ENCODE peak calls at places on chromosomes 5 and 9, in six cellular contexts. B is A549, J is HepG2, W is endothelial cell of umbilical vein, E is GM12878, G is K562. T is an unnamed sample.

GRCh38 chr9:72213906-72214305 is 64.7 kb downstream of the GDA start:
- DNase-seq in B (no peak), J (peak), W (no peak), E (no peak), G (no peak), T (no peak)

GRCh38 chr5:80125962-80126480 is 90.9 kb downstream of the THBS4 start:
- DNase-seq in B (no peak), J (no peak), W (no peak), E (peak), G (no peak), T (peak)

GRCh38 chr5:78647838-78648358 is 674 bp downstream of the LHFPL2 start:
- DNase-seq in B (peak), J (no peak), W (peak), E (no peak), G (no peak), T (no peak)

GRCh38 chr5:4275232-4275631 is 679.6 kb downstream of the IRX1 start:
- DNase-seq in B (no peak), J (no peak), W (no peak), E (no peak), G (no peak), T (no peak)

GRCh38 chr5:68845121-68845520 is 248.7 kb upstream of the SLC30A5 start:
- DNase-seq in B (no peak), J (no peak), W (no peak), E (no peak), G (no peak), T (no peak)

GRCh38 chr9:19232830-19233194 is 2.3 kb downstream of the DENND4C start:
- DNase-seq in B (no peak), J (no peak), W (peak), E (peak), G (no peak), T (peak)

GRCh38 chr5:111960466-111961215 is 203.6 kb upstream of the NREP start:
- DNase-seq in B (no peak), J (no peak), W (no peak), E (no peak), G (no peak), T (no peak)

GRCh38 chr9:83167126-83167525 is 104.2 kb upstream of the RASEF start:
- DNase-seq in B (no peak), J (no peak), W (no peak), E (no peak), G (no peak), T (no peak)

GRCh38 chr9:110452227-110452801 is 114.7 kb upstream of the TXNDC8 start:
- DNase-seq in B (no peak), J (no peak), W (peak), E (no peak), G (no peak), T (peak)

GRCh38 chr5:88675758-88676636 is 207.0 kb downstream of the MEF2C start:
- DNase-seq in B (peak), J (no peak), W (no peak), E (no peak), G (no peak), T (peak)

GRCh38 chr9:127013597-127013996 is 99.0 kb downstream of the RALGPS1 start:
- DNase-seq in B (no peak), J (no peak), W (no peak), E (no peak), G (no peak), T (no peak)

GRCh38 chr9:134152022-134152448 is 12.3 kb downstream of the RNU6ATAC start:
- DNase-seq in B (no peak), J (no peak), W (no peak), E (no peak), G (peak), T (no peak)

GRCh38 chr5:130337179-130337888 is 433.1 kb downstream of the CHSY3 start:
- DNase-seq in B (peak), J (no peak), W (peak), E (no peak), G (no peak), T (no peak)
- TF ChIP-seq MYC in B (no peak), J (no peak), W (no peak), E (no peak), G (no peak), T (no peak)

GRCh38 chr9:10613413-10613812 is 611 bp upstream of the PTPRD start:
- DNase-seq in B (no peak), J (no peak), W (no peak), E (no peak), G (no peak), T (no peak)
- H3K4me3 ChIP-seq in B (peak), J (no peak), W (no peak), E (no peak), G (no peak), T (no peak)

GRCh38 chr5:126512451-126512850 is 82.6 kb downstream of the ALDH7A1 start:
- DNase-seq in B (no peak), J (no peak), W (no peak), E (no peak), G (no peak), T (no peak)

GRCh38 chr5:126514159-126515141 is 80.6 kb downstream of the ALDH7A1 start:
- DNase-seq in B (no peak), J (no peak), W (no peak), E (no peak), G (peak), T (no peak)

GRCh38 chr5:126513302-126513701 is 81.7 kb downstream of the ALDH7A1 start:
- DNase-seq in B (no peak), J (no peak), W (no peak), E (no peak), G (no peak), T (no peak)

GRCh38 chr5:126515337-126515736 is 79.7 kb downstream of the ALDH7A1 start:
- DNase-seq in B (no peak), J (no peak), W (no peak), E (no peak), G (no peak), T (no peak)

DNA sequence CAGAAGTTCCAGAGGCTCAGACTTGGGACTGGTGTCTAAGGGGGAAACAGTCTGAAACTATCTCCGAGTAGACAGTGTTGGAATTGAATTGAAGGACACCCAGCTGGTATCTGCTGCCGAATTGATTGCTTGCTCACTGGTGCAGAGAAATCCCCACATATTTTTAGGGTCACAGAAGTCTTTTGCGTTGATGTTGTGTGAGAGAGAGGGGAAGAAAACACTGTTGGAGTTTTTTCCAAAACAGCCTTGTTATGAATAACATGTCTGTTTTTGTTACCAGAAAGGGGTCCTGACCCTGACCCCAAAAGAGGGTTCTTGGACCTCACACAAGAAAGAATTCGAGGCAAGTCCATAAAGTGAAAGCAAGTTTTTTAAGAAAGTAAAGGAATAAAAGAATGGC is 81.3 kb downstream of the ALDH7A1 start:
- DNase-seq in B (no peak), J (no peak), W (no peak), E (no peak), G (no peak), T (no peak)
- TF ChIP-seq MYC in B (no peak), J (no peak), W (no peak), E (no peak), G (no peak), T (no peak)

GRCh38 chr5:95734156-95734555 is 3.0 kb downstream of the RHOBTB3 start:
- DNase-seq in B (no peak), J (no peak), W (no peak), E (no peak), G (no peak), T (no peak)

GRCh38 chr5:95730730-95731570 is at the start of gene RHOBTB3:
- DNase-seq in B (peak), J (peak), W (peak), E (no peak), G (peak), T (peak)

GRCh38 chr5:95731571-95732554 is 727 bp downstream of the RHOBTB3 start:
- DNase-seq in B (peak), J (peak), W (peak), E (no peak), G (no peak), T (peak)

GRCh38 chr5:95734916-95735315 is 3.8 kb downstream of the RHOBTB3 start:
- DNase-seq in B (no peak), J (no peak), W (no peak), E (no peak), G (no peak), T (no peak)

DNA sequence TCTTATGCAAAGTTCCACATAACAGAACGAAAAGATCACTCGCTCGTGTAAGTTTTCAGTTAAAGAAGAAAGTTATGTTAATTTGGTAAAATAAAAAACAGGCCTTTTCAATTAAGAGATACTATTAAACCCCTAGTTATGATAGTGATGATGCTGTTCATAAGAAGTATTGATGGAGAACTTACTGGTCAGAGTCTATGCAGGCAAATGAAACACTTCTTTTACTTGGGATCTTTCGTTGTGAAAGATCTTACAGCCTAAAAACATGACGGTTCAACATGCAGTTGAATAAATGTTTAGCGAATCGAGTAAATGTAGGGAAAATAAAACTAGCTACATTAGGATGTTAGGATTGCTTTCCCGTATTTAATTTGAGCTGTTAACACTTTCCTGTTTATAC is 2.0 kb downstream of the RHOBTB3 start:
- DNase-seq in B (no peak), J (no peak), W (no peak), E (no peak), G (no peak), T (no peak)
- H3K4me3 ChIP-seq in B (no peak), J (no peak), W (no peak), E (peak), G (peak), T (no peak)

GRCh38 chr9:131670247-131670681 is 69.6 kb downstream of the RAPGEF1 start:
- DNase-seq in B (no peak), J (no peak), W (no peak), E (no peak), G (no peak), T (no peak)
- TF ChIP-seq MYC in B (no peak), J (no peak), W (no peak), E (no peak), G (no peak), T (no peak)

GRCh38 chr5:135026645-135027317 is 7.2 kb downstream of the PITX1 start:
- DNase-seq in B (no peak), J (no peak), W (no peak), E (no peak), G (no peak), T (no peak)

GRCh38 chr5:135027318-135027698 is 6.7 kb downstream of the PITX1 start:
- DNase-seq in B (no peak), J (no peak), W (no peak), E (no peak), G (no peak), T (no peak)

GRCh38 chr5:135028791-135029467 is 5.1 kb downstream of the PITX1 start:
- DNase-seq in B (no peak), J (no peak), W (no peak), E (no peak), G (no peak), T (no peak)

GRCh38 chr5:135029468-135030122 is 4.4 kb downstream of the PITX1 start:
- DNase-seq in B (no peak), J (no peak), W (no peak), E (no peak), G (no peak), T (no peak)

GRCh38 chr5:135027699-135028615 is 6.1 kb downstream of the PITX1 start:
- DNase-seq in B (no peak), J (no peak), W (no peak), E (no peak), G (no peak), T (no peak)
- H3K4me3 ChIP-seq in B (no peak), J (no peak), W (no peak), E (no peak), G (no peak), T (no peak)

GRCh38 chr5:121975294-121975693 is 13.5 kb downstream of the SRFBP1 start:
- DNase-seq in B (no peak), J (no peak), W (no peak), E (no peak), G (no peak), T (no peak)

GRCh38 chr5:121967187-121967586 is 5.4 kb downstream of the SRFBP1 start:
- DNase-seq in B (no peak), J (no peak), W (peak), E (no peak), G (no peak), T (no peak)

GRCh38 chr5:121968910-121969607 is 7.3 kb downstream of the SRFBP1 start:
- DNase-seq in B (peak), J (no peak), W (peak), E (no peak), G (no peak), T (no peak)

GRCh38 chr5:121974261-121974660 is 12.5 kb downstream of the SRFBP1 start:
- DNase-seq in B (no peak), J (no peak), W (no peak), E (no peak), G (no peak), T (no peak)

GRCh38 chr5:121969660-121970295 is 8.0 kb downstream of the SRFBP1 start:
- DNase-seq in B (no peak), J (no peak), W (peak), E (no peak), G (no peak), T (no peak)
- TF ChIP-seq MYC in B (no peak), J (no peak), W (no peak), E (no peak), G (no peak), T (no peak)

GRCh38 chr5:160312960-160313734 is 783 bp upstream of the CCNJL start:
- DNase-seq in B (peak), J (no peak), W (no peak), E (no peak), G (no peak), T (peak)
- H3K4me3 ChIP-seq in B (peak), J (peak), W (peak), E (peak), G (no peak), T (peak)

GRCh38 chr9:34125681-34126206 is 754 bp downstream of the DCAF12 start:
- DNase-seq in B (peak), J (peak), W (no peak), E (no peak), G (peak), T (peak)
- TF ChIP-seq MYC in B (no peak), J (no peak), W (no peak), E (no peak), G (no peak), T (peak)